ENCODE peak calls at places on chromosome 6, in six cellular contexts. R, L, K, Z, U and G are unnamed samples.
A peak's percentile ranks its signal among the peaks of the same experiment; 100 is the strongest.

GRCh38 chr6:88870728-88871330 is 92.6 kb downstream of the RNGTT start:
- DNase-seq in R (peak; percentile 82), L (peak; percentile 34), K (peak; percentile 58), Z (peak; percentile 79), U (peak; percentile 15), G (no peak)

GRCh38 chr6:12343440-12344162 is 53.4 kb downstream of the EDN1 start:
- DNase-seq in R (peak; percentile 48), L (no peak), K (no peak), Z (peak; percentile 24), U (no peak), G (no peak)

GRCh38 chr6:41560440-41561192 is 14.4 kb downstream of the FOXP4 start:
- DNase-seq in R (no peak), L (no peak), K (peak; percentile 36), Z (peak; percentile 74), U (peak; percentile 34), G (peak; percentile 88)

GRCh38 chr6:105909084-105909483 is 177.1 kb upstream of the PRDM1 start:
- DNase-seq in R (no peak), L (no peak), K (no peak), Z (no peak), U (no peak), G (no peak)

GRCh38 chr6:109978174-109979032 is at the start of gene GPR6:
- DNase-seq in R (peak; percentile 57), L (peak; percentile 45), K (peak; percentile 25), Z (peak; percentile 46), U (no peak), G (peak; percentile 98)

GRCh38 chr6:32082951-32083350 is 26.2 kb downstream of the TNXB start:
- DNase-seq in R (peak; percentile 84), L (peak; percentile 93), K (peak; percentile 97), Z (peak; percentile 91), U (no peak), G (no peak)

GRCh38 chr6:111918825-111919224 is 45.6 kb upstream of the FYN start:
- DNase-seq in R (peak; percentile 57), L (no peak), K (peak; percentile 93), Z (peak; percentile 69), U (no peak), G (no peak)

GRCh38 chr6:111461860-111462259 is 21.2 kb downstream of the REV3L start:
- DNase-seq in R (no peak), L (no peak), K (no peak), Z (no peak), U (no peak), G (no peak)

GRCh38 chr6:111761783-111762312 is 111.4 kb downstream of the FYN start:
- DNase-seq in R (peak; percentile 51), L (no peak), K (no peak), Z (peak; percentile 63), U (no peak), G (no peak)

GRCh38 chr6:51854347-51854746 is 233.1 kb downstream of the PKHD1 start:
- DNase-seq in R (no peak), L (no peak), K (no peak), Z (no peak), U (no peak), G (no peak)

GRCh38 chr6:166423781-166424180 is 41.0 kb upstream of the MPC1 start:
- DNase-seq in R (no peak), L (no peak), K (no peak), Z (no peak), U (no peak), G (no peak)

GRCh38 chr6:170188571-170189001 is 102.3 kb downstream of the DLL1 start:
- DNase-seq in R (no peak), L (no peak), K (no peak), Z (no peak), U (no peak), G (no peak)

GRCh38 chr6:67331304-67331703 is 1303.8 kb upstream of the ADGRB3 start:
- DNase-seq in R (peak; percentile 40), L (no peak), K (no peak), Z (peak; percentile 64), U (no peak), G (no peak)

GRCh38 chr6:168871535-168872106 is 382.0 kb downstream of the THBS2 start:
- DNase-seq in R (no peak), L (no peak), K (no peak), Z (no peak), U (no peak), G (no peak)

GRCh38 chr6:90860822-90861601 is 274.1 kb upstream of the MAP3K7 start:
- DNase-seq in R (peak; percentile 1), L (no peak), K (no peak), Z (peak; percentile 12), U (no peak), G (no peak)

GRCh38 chr6:24951831-24952299 is 16.1 kb upstream of the RIPOR2 start:
- DNase-seq in R (no peak), L (no peak), K (no peak), Z (no peak), U (peak; percentile 48), G (no peak)

GRCh38 chr6:167401525-167402194 is 76.8 kb downstream of the TTLL2 start:
- DNase-seq in R (no peak), L (no peak), K (no peak), Z (peak; percentile 4), U (no peak), G (peak; percentile 69)

GRCh38 chr6:83169511-83169910 is 23.6 kb downstream of the PGM3 start:
- DNase-seq in R (no peak), L (no peak), K (peak; percentile 6), Z (no peak), U (no peak), G (no peak)

GRCh38 chr6:70130865-70131264 is 172.0 kb downstream of the COL9A1 start:
- DNase-seq in R (no peak), L (no peak), K (no peak), Z (no peak), U (no peak), G (no peak)

GRCh38 chr6:168903638-168904345 is 349.9 kb downstream of the THBS2 start:
- DNase-seq in R (no peak), L (no peak), K (no peak), Z (no peak), U (no peak), G (no peak)

GRCh38 chr6:13273931-13274706 is 54.2 kb downstream of the TBC1D7 start:
- DNase-seq in R (no peak), L (no peak), K (no peak), Z (no peak), U (peak; percentile 86), G (no peak)

GRCh38 chr6:25945175-25945574 is 14.7 kb upstream of the SLC17A2 start:
- DNase-seq in R (no peak), L (no peak), K (no peak), Z (no peak), U (peak; percentile 41), G (no peak)

GRCh38 chr6:69489970-69490369 is 306.8 kb downstream of the LMBRD1 start:
- DNase-seq in R (no peak), L (no peak), K (no peak), Z (no peak), U (no peak), G (no peak)

GRCh38 chr6:90222724-90223198 is 73.9 kb downstream of the BACH2 start:
- DNase-seq in R (no peak), L (peak; percentile 52), K (no peak), Z (no peak), U (no peak), G (no peak)

GRCh38 chr6:147508871-147509608 is 550 bp downstream of the SAMD5 start:
- DNase-seq in R (no peak), L (no peak), K (no peak), Z (no peak), U (no peak), G (peak; percentile 66)

GRCh38 chr6:169933839-169934698 is 182.6 kb downstream of the ERMARD start:
- DNase-seq in R (peak; percentile 26), L (peak; percentile 13), K (peak; percentile 42), Z (peak; percentile 52), U (no peak), G (no peak)

GRCh38 chr6:109840796-109841195 is 137.3 kb upstream of the GPR6 start:
- DNase-seq in R (no peak), L (no peak), K (no peak), Z (no peak), U (no peak), G (peak; percentile 32)

GRCh38 chr6:158041788-158042187 is 60.1 kb downstream of the SYNJ2 start:
- DNase-seq in R (no peak), L (no peak), K (no peak), Z (no peak), U (no peak), G (no peak)

GRCh38 chr6:89347825-89348224 is 4.7 kb downstream of the UBE2J1 start:
- DNase-seq in R (peak; percentile 42), L (no peak), K (no peak), Z (peak; percentile 58), U (no peak), G (no peak)

GRCh38 chr6:82612475-82612874 is 248.9 kb downstream of the TPBG start:
- DNase-seq in R (peak; percentile 23), L (no peak), K (no peak), Z (peak; percentile 44), U (no peak), G (no peak)

GRCh38 chr6:151670116-151670515 is 137.4 kb upstream of the ESR1 start:
- DNase-seq in R (no peak), L (no peak), K (no peak), Z (no peak), U (no peak), G (no peak)

GRCh38 chr6:52227495-52227894 is 16.8 kb downstream of the IL17F start:
- DNase-seq in R (no peak), L (no peak), K (no peak), Z (no peak), U (peak; percentile 93), G (no peak)

GRCh38 chr6:85390105-85390728 is 59.7 kb upstream of the NT5E start:
- DNase-seq in R (no peak), L (no peak), K (peak; percentile 33), Z (no peak), U (no peak), G (no peak)

GRCh38 chr6:125746731-125747588 is 2.5 kb upstream of the HEY2 start:
- DNase-seq in R (peak; percentile 63), L (no peak), K (peak; percentile 15), Z (peak; percentile 80), U (peak; percentile 60), G (peak; percentile 92)
- TF ChIP-seq CTCF in R (no peak), L (no peak), K (no peak), Z (no peak), U (peak; percentile 4), G (no peak)

GRCh38 chr6:65006788-65007187 is 700.2 kb downstream of the EYS start:
- DNase-seq in R (no peak), L (no peak), K (no peak), Z (no peak), U (no peak), G (peak; percentile 64)
- TF ChIP-seq CTCF in R (no peak), L (no peak), K (no peak), Z (no peak), U (no peak), G (no peak)

GRCh38 chr6:130760006-130760405 is 67.2 kb upstream of the SMLR1 start:
- DNase-seq in R (peak; percentile 59), L (peak; percentile 52), K (peak; percentile 49), Z (peak; percentile 54), U (no peak), G (peak; percentile 79)
- TF ChIP-seq CTCF in R (peak; percentile 71), L (no peak), K (peak; percentile 78), Z (peak; percentile 69), U (peak; percentile 55), G (peak; percentile 92)

GRCh38 chr6:3147914-3148757 is 9.2 kb downstream of the TUBB2A start:
- DNase-seq in R (no peak), L (no peak), K (no peak), Z (no peak), U (no peak), G (no peak)
- TF ChIP-seq CTCF in R (no peak), L (no peak), K (no peak), Z (no peak), U (peak; percentile 28), G (peak; percentile 61)